ENCODE peak calls at places on chromosome 3, in ten cellular contexts. T is RWPE1; E is lower lobe of right lung; U is GM20000; Y is upper lobe of right lung; D is MCF 10A; B is kidney; O is activated B cell treated with CpG ODN at 0.5 μM for 24 hours; L is activated CD8-positive, alpha-beta T cell treated with anti-CD3 and anti-CD28 coated beads for 36 hours; K is heart right ventricle. X is an unnamed sample.

GRCh38 chr3:7764091-7764490 is 737.5 kb upstream of the LMCD1 start:
- DNase-seq in T (no peak), E (no peak), U (no peak), Y (no peak), D (no peak), B (no peak), O (no peak), L (no peak), K (no peak), X (no peak)

GRCh38 chr3:156246939-156247725 is 126.8 kb downstream of the KCNAB1 start:
- DNase-seq in T (no peak), E (no peak), U (no peak), Y (no peak), D (peak; percentile 54), B (no peak), O (no peak), L (no peak), K (no peak), X (peak; percentile 73)

GRCh38 chr3:184682671-184683070 is 29.2 kb downstream of the MAGEF1 start:
- DNase-seq in T (no peak), E (no peak), U (no peak), Y (peak; percentile 11), D (no peak), B (peak; percentile 43), O (no peak), L (no peak), K (no peak), X (no peak)

GRCh38 chr3:52544937-52545336 is 8.5 kb downstream of the UQCC5 start:
- DNase-seq in T (no peak), E (no peak), U (no peak), Y (peak; percentile 69), D (no peak), B (no peak), O (no peak), L (no peak), K (no peak), X (no peak)

GRCh38 chr3:77605308-77605707 is 565.4 kb downstream of the ROBO2 start:
- DNase-seq in T (no peak), E (no peak), U (no peak), Y (no peak), D (peak; percentile 1), B (no peak), O (no peak), L (no peak), K (no peak), X (peak; percentile 14)

GRCh38 chr3:178669046-178669445 is 132.8 kb downstream of the KCNMB2 start:
- DNase-seq in T (no peak), E (no peak), U (no peak), Y (no peak), D (no peak), B (no peak), O (no peak), L (no peak), K (no peak), X (no peak)

GRCh38 chr3:8848696-8849131 is 79.3 kb upstream of the OXTR start:
- DNase-seq in T (no peak), E (no peak), U (no peak), Y (no peak), D (no peak), B (no peak), O (no peak), L (no peak), K (no peak), X (peak; percentile 46)

GRCh38 chr3:179196098-179196497 is 47.9 kb downstream of the PIK3CA start:
- DNase-seq in T (no peak), E (no peak), U (peak; percentile 50), Y (no peak), D (peak; percentile 39), B (no peak), O (no peak), L (peak; percentile 31), K (no peak), X (no peak)

GRCh38 chr3:133396906-133397305 is 3.0 kb upstream of the BFSP2 start:
- DNase-seq in T (no peak), E (no peak), U (no peak), Y (no peak), D (no peak), B (no peak), O (no peak), L (no peak), K (no peak), X (no peak)

GRCh38 chr3:110656394-110656793 is 415.2 kb upstream of the NECTIN3 start:
- DNase-seq in T (no peak), E (no peak), U (no peak), Y (no peak), D (no peak), B (no peak), O (no peak), L (no peak), K (no peak), X (no peak)

GRCh38 chr3:105944281-105944680 is 75.5 kb upstream of the CBLB start:
- DNase-seq in T (no peak), E (no peak), U (no peak), Y (no peak), D (no peak), B (no peak), O (no peak), L (no peak), K (no peak), X (peak; percentile 52)

GRCh38 chr3:124082343-124082742 is 90.4 kb upstream of the ROPN1 start:
- DNase-seq in T (no peak), E (no peak), U (no peak), Y (no peak), D (no peak), B (no peak), O (no peak), L (no peak), K (no peak), X (no peak)

DNA sequence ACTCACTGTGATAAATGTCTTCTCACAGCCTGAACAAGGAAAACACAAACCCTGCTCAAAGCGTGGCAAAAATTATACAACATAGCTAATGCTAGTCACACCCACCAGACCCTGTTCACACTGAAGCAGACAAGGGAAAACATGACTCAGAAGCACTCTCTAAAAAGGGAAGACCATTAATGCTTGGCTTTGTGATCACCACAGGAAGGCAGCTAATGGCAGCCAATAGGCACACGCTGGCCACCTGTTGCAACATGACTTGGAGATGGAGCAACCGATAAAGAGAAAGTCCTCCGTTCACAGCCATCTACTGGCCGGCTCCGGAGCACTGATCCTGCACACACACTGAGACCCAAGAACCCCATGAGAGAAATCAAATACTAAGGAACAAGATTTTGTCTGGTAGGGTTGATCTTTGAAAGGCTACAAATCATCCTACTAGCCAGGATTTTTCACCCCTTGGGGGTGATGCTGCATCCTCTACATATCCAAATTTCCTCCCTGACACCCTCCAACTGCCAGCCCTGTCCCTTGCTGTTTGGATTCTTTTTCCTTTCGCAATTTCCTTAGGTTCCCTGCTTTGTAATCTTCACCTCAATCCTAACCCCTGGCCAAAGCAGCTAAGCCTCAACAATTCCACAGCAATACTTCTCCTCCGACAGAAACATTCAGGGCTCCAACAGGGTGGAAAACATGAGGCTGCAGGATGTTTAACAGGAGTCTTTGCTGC is 3.2 kb downstream of the ZXDC start:
- DNase-seq in T (peak; percentile 96), E (peak; percentile 88), U (peak; percentile 43), Y (peak; percentile 85), D (peak; percentile 98), B (peak; percentile 88), O (no peak), L (peak; percentile 45), K (peak; percentile 40), X (peak; percentile 95)
- TF ChIP-seq CTCF in T (peak; percentile 20), E (no peak), U (no peak), Y (peak; percentile 29), D (no peak), B (no peak), O (no peak), L (no peak), K (no peak), X (peak; percentile 38)

GRCh38 chr3:12484198-12484982 is at the start of gene TSEN2:
- DNase-seq in T (peak; percentile 98), E (peak; percentile 97), U (peak; percentile 97), Y (peak; percentile 98), D (peak; percentile 92), B (peak; percentile 98), O (peak; percentile 99), L (peak; percentile 95), K (peak; percentile 97), X (peak; percentile 95)
- TF ChIP-seq CTCF in T (peak; percentile 19), E (peak; percentile 12), U (no peak), Y (peak; percentile 15), D (peak; percentile 15), B (peak; percentile 8), O (no peak), L (no peak), K (peak; percentile 34), X (peak; percentile 10)

DNA sequence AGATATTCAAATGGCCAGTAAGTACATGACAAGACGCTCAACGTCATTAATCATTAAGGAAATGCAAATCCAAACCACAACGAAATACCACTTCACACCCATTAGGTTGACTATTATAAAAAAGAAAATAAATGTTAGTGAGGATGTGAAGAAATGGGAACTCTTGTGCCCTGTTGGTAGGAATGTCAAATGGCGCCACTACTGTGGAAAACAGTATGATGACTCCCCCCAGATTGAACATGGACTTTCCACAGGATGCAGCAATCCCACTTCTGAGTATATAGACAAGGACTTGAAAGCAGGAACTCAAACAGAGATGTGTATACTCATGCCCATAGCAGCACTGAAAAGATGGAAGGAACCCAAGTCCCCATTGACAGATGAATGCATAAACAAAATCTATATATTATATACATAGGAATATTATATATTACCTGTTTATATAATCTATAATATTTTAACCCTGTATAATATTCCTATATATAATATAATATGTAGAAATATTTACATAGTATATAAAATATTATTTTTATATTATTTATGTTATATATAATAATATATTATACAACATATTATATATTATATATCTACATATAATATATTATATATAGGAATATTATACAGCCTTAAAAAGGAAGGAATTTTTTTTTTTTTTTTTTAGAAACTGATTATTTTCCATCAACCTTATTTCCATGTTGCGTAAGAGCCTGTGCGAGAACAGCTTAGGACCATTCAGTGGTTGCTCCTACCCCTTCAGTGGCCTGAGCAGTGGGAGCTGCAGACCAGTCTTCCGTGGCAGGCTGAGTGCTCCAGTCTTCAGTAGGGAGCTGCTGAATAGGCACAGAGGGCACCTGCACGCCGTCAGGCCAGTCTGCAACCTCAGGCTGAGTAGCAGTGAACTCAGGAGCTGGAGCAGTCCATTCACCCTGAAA is 17.6 kb upstream of the PIGZ start:
- DNase-seq in T (no peak), E (no peak), U (no peak), Y (peak; percentile 30), D (no peak), B (no peak), O (no peak), L (no peak), K (no peak), X (no peak)
- TF ChIP-seq CTCF in T (no peak), E (no peak), U (no peak), Y (no peak), D (no peak), B (no peak), O (no peak), L (no peak), K (no peak), X (peak; percentile 15)

DNA sequence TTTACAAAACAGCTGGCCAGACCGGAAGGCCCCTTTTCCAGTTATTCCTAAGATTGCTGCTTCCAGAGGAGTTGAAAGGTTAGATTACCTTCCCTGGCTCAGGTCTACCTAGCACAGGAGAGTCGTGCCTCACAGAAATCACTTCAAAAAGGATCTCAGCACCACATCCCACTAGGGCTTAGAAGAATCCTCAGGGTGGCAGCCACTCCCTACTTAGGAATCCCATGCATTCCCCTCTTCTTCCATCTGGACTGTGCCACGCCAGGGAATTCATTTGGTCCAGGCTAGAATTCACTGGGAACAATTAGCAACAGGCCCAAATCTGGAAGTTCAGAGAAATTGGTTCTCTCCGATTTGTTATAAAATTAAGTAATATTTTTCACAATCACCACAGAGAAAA is 226.4 kb upstream of the IL12A start:
- DNase-seq in T (peak; percentile 81), E (no peak), U (no peak), Y (no peak), D (peak; percentile 58), B (no peak), O (no peak), L (no peak), K (no peak), X (peak; percentile 38)
- TF ChIP-seq CTCF in T (peak; percentile 19), E (no peak), U (no peak), Y (no peak), D (no peak), B (no peak), O (no peak), L (no peak), K (no peak), X (no peak)

X was measured in epithelial cell of esophagus.